ENCODE peak calls at places on chromosomes 4 and X, in nine cellular contexts. V is heart right ventricle, E is upper lobe of right lung, A is NB4, Q is H9, O is prostate gland, P is pancreas, R is endodermal cell, B is PC-9. I is an unnamed sample.
A peak's percentile ranks its signal among the peaks of the same experiment; 100 is the strongest.

GRCh38 chr4:115272585-115272984 is 159.2 kb upstream of the NDST4 start:
- DNase-seq in E (no peak), B (no peak), A (no peak), P (no peak), Q (no peak), O (no peak), R (no peak), V (no peak), I (no peak)

GRCh38 chr4:10459305-10459704 is 2.1 kb upstream of the ZNF518B start:
- DNase-seq in A (no peak), R (no peak), Q (no peak), V (no peak), B (no peak), E (no peak), P (no peak), O (no peak), I (no peak)

GRCh38 chrX:111407948-111408347 is 4.0 kb downstream of the DCX start:
- DNase-seq in O (no peak), Q (no peak), A (no peak), B (no peak), P (no peak), R (no peak), E (no peak), V (no peak), I (no peak)

GRCh38 chr4:119116021-119116420 is 19.6 kb upstream of the MYOZ2 start:
- DNase-seq in R (no peak), Q (no peak), B (no peak), P (no peak), A (no peak), V (no peak), O (no peak), E (no peak), I (no peak)

GRCh38 chr4:52032005-52032404 is 6.1 kb downstream of the SGCB start:
- DNase-seq in E (no peak), P (no peak), B (no peak), V (no peak), Q (no peak), R (no peak), O (no peak), A (no peak), I (no peak)

GRCh38 chrX:77528034-77528433 is 80.8 kb downstream of the FGF16 start:
- DNase-seq in E (no peak), A (no peak), B (no peak), V (no peak), P (no peak), O (no peak), R (peak; percentile 52), Q (no peak), I (no peak)

GRCh38 chr4:152545088-152545487 is 9.2 kb upstream of the FBXW7 start:
- DNase-seq in Q (no peak), V (no peak), P (no peak), R (no peak), E (no peak), A (no peak), O (no peak), B (no peak), I (no peak)

GRCh38 chrX:100748133-100748532 is 16.2 kb upstream of the SYTL4 start:
- DNase-seq in Q (no peak), R (no peak), A (peak; percentile 0), P (no peak), V (no peak), B (peak; percentile 87), E (no peak), O (no peak), I (no peak)

GRCh38 chrX:8879750-8880149 is 78.6 kb upstream of the FAM9A start:
- DNase-seq in E (no peak), P (no peak), Q (peak; percentile 48), B (no peak), O (no peak), R (peak; percentile 76), A (peak; percentile 36), V (no peak), I (peak; percentile 5)

GRCh38 chr4:63795301-63795700 is 613.9 kb downstream of the TECRL start:
- DNase-seq in R (no peak), A (no peak), Q (no peak), P (no peak), V (no peak), B (no peak), O (no peak), E (no peak), I (no peak)

GRCh38 chr4:79272761-79273160 is 53.1 kb downstream of the NAA11 start:
- DNase-seq in Q (no peak), O (no peak), E (no peak), B (no peak), R (no peak), A (no peak), P (no peak), V (no peak), I (no peak)

GRCh38 chr4:155944516-155944915 is 9.2 kb downstream of the CTSO start:
- DNase-seq in V (no peak), O (no peak), R (no peak), Q (no peak), B (no peak), E (no peak), A (no peak), P (no peak), I (no peak)

GRCh38 chrX:47581731-47582647 is at the start of gene TIMP1:
- DNase-seq in B (peak; percentile 70), V (peak; percentile 85), P (peak; percentile 78), Q (peak; percentile 88), O (peak; percentile 80), R (peak; percentile 91), A (peak; percentile 97), E (peak; percentile 90), I (peak; percentile 52)

GRCh38 chr4:173174184-173175156 is 5.9 kb downstream of the GALNT7 start:
- DNase-seq in B (peak; percentile 45), P (no peak), O (no peak), Q (no peak), R (no peak), A (peak; percentile 70), E (no peak), V (no peak), I (no peak)

GRCh38 chr4:13933163-13933562 is 305.6 kb upstream of the BOD1L1 start:
- DNase-seq in O (no peak), A (peak; percentile 8), B (no peak), Q (no peak), E (no peak), R (no peak), P (no peak), V (no peak), I (no peak)

GRCh38 chr4:150867148-150867547 is 147.9 kb downstream of the LRBA start:
- DNase-seq in E (no peak), A (peak; percentile 78), O (peak; percentile 74), V (no peak), R (no peak), P (peak; percentile 30), Q (no peak), B (peak; percentile 59), I (peak; percentile 30)

GRCh38 chrX:10900585-10901289 is 210.4 kb upstream of the HCCS start:
- DNase-seq in Q (no peak), R (no peak), A (no peak), P (no peak), E (no peak), B (no peak), O (peak; percentile 23), V (no peak), I (no peak)

GRCh38 chrX:54824722-54825121 is 17.2 kb downstream of the MAGED2 start:
- DNase-seq in E (no peak), A (no peak), P (no peak), O (no peak), R (no peak), Q (no peak), V (no peak), B (no peak), I (no peak)

GRCh38 chr4:168076989-168077725 is 15.2 kb upstream of the ANXA10 start:
- DNase-seq in P (peak; percentile 55), Q (peak; percentile 42), B (peak; percentile 34), R (peak; percentile 91), A (peak; percentile 62), V (no peak), O (peak; percentile 61), E (no peak), I (peak; percentile 81)

GRCh38 chr4:1290165-1290977 is 680 bp downstream of the MAEA start:
- DNase-seq in R (no peak), B (peak; percentile 58), E (no peak), O (no peak), A (peak; percentile 51), P (peak; percentile 47), V (no peak), Q (no peak), I (no peak)

DNA sequence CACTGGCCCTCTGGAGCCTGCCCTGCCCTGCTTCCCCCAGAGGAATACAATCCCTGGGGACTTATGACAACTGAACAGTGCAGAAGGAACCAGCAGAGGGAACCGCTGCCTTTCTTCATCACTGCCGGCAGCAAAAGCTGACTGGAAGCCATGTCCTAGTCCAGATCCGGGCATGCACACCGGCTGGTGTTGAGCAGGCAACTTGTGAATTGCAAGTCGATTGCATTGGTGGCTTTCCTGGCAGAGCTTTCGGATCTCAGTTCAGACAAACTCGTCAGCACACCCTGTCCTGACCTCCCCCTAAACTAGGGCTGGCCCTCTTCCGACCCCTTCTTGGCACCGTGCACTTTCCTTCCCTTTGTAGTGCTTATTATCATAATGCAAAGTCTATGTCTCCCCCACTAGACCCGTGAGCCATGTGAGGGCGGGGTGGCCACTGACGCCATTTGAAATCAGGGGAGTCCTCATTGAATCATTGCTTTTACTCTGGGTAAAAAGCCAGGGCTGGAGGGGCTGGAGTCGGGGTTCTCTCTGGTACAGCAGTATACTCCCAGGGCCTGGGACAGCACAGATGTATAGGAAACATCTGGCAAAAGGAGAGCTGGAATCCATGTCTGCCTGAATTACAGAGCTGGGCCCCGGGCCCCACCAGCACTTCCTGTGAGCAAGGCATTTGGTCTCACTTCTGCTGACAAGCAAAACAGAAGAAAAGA is 1.8 kb downstream of the ARHGAP4 start:
- DNase-seq in Q (no peak), P (no peak), V (no peak), A (peak; percentile 87), R (no peak), E (no peak), B (no peak), O (no peak), I (no peak)
- TF ChIP-seq CTCF in Q (peak; percentile 34), P (no peak), V (peak; percentile 9), A (peak; percentile 42), R (peak; percentile 47), E (peak; percentile 27), B (peak; percentile 32), O (no peak), I (peak; percentile 37)

GRCh38 chrX:80237072-80237471 is 183.2 kb upstream of the TENT5D start:
- DNase-seq in Q (no peak), P (no peak), O (no peak), A (no peak), V (no peak), B (no peak), E (no peak), R (peak; percentile 45), I (no peak)
- TF ChIP-seq CTCF in Q (peak; percentile 50), P (no peak), O (no peak), A (no peak), V (no peak), B (no peak), E (no peak), R (peak; percentile 63), I (no peak)

GRCh38 chrX:12805333-12805732 is 14.1 kb downstream of the PRPS2 start:
- DNase-seq in A (no peak), V (no peak), O (no peak), P (no peak), E (no peak), R (no peak), Q (no peak), B (no peak), I (no peak)
- TF ChIP-seq CTCF in A (no peak), V (no peak), O (no peak), P (no peak), E (no peak), R (no peak), Q (no peak), B (no peak), I (no peak)

GRCh38 chrX:5876984-5877655 is 351.5 kb downstream of the NLGN4X start:
- DNase-seq in V (no peak), Q (peak; percentile 40), B (no peak), P (no peak), R (peak; percentile 70), A (peak; percentile 42), O (no peak), E (no peak), I (peak; percentile 25)
- TF ChIP-seq CTCF in V (no peak), Q (peak; percentile 89), B (peak; percentile 68), P (peak; percentile 26), R (peak; percentile 92), A (peak; percentile 49), O (no peak), E (peak; percentile 46), I (peak; percentile 87)